ENCODE peak calls at places on chromosomes 12 and 14, in five cellular contexts. V is tibial artery, T is endodermal cell, M is cardiac muscle cell, Q is uterus. C is an unnamed sample. For H3K27me3 and H3K4me1, the result is how much of the 10 kb centered on the place peaks cover.

GRCh38 chr14:68143341-68143807 is 323.8 kb downstream of the RAD51B start:
- DNase-seq in V (peak), T (no peak), M (no peak), Q (peak), C (no peak)

GRCh38 chr12:16606936-16607335 is 974 bp upstream of the LMO3 start:
- DNase-seq in V (no peak), T (peak), M (peak), Q (peak), C (no peak)

GRCh38 chr14:33432407-33433023 is 493.8 kb downstream of the NPAS3 start:
- DNase-seq in V (no peak), T (no peak), M (peak), Q (no peak), C (no peak)

GRCh38 chr12:127230843-127231260 is 1036.1 kb upstream of the TMEM132C start:
- DNase-seq in V (no peak), T (no peak), M (no peak), Q (no peak), C (no peak)

GRCh38 chr12:127550271-127550670 is 716.7 kb upstream of the TMEM132C start:
- DNase-seq in V (no peak), T (no peak), M (no peak), Q (no peak), C (no peak)

GRCh38 chr12:31041033-31041564 is 32.6 kb upstream of the DDX11 start:
- DNase-seq in V (no peak), T (no peak), M (no peak), Q (no peak), C (no peak)

GRCh38 chr14:91396959-91397815 is 20.4 kb downstream of the CCDC88C start:
- DNase-seq in V (no peak), T (peak), M (no peak), Q (no peak), C (peak)

GRCh38 chr14:81209187-81209836 is 11.4 kb downstream of the GTF2A1 start:
- DNase-seq in V (no peak), T (no peak), M (no peak), Q (no peak), C (no peak)

GRCh38 chr14:104926619-104927431 is 2.1 kb downstream of the PLD4 start:
- DNase-seq in V (no peak), T (no peak), M (peak), Q (no peak), C (no peak)

GRCh38 chr14:83909507-83909906 is 1620.4 kb upstream of the FLRT2 start:
- DNase-seq in V (no peak), T (no peak), M (no peak), Q (no peak), C (no peak)

GRCh38 chr14:70896981-70897380 is 10.3 kb upstream of the PCNX1 start:
- DNase-seq in V (no peak), T (no peak), M (no peak), Q (no peak), C (no peak)

GRCh38 chr12:3725267-3726115 is 27.4 kb downstream of the CRACR2A start:
- DNase-seq in V (no peak), T (peak), M (no peak), Q (no peak), C (peak)

GRCh38 chr14:103301512-103302197 is 32.4 kb upstream of the EIF5 start:
- DNase-seq in V (no peak), T (peak), M (no peak), Q (no peak), C (no peak)

GRCh38 chr12:4203772-4204376 is 69.7 kb upstream of the CCND2 start:
- DNase-seq in V (no peak), T (no peak), M (no peak), Q (no peak), C (peak)

GRCh38 chr14:49971156-49972141 is 78.6 kb downstream of the ARF6 start:
- DNase-seq in V (no peak), T (no peak), M (no peak), Q (no peak), C (no peak)

GRCh38 chr14:103121846-103122577 is 1.2 kb upstream of the TNFAIP2 start:
- DNase-seq in V (peak), T (peak), M (peak), Q (peak), C (peak)

GRCh38 chr12:45276154-45276553 is 60.3 kb downstream of the ANO6 start:
- DNase-seq in V (no peak), T (no peak), M (no peak), Q (no peak), C (no peak)

GRCh38 chr12:4214912-4215861 is 58.4 kb upstream of the CCND2 start:
- DNase-seq in V (peak), T (no peak), M (no peak), Q (no peak), C (peak)

GRCh38 chr14:76117789-76118188 is 33.9 kb upstream of the GPATCH2L start:
- DNase-seq in V (no peak), T (no peak), M (no peak), Q (no peak), C (no peak)

GRCh38 chr12:106584104-106585064 is 1.6 kb downstream of the RFX4 start:
- DNase-seq in V (no peak), T (peak), M (peak), Q (no peak), C (peak)
- H3K27me3 ChIP-seq in V (half or more), T (half or more), M (half or more), Q (under half), C (half or more)

GRCh38 chr12:124565656-124566180 is 1.7 kb downstream of the NCOR2 start:
- DNase-seq in V (no peak), T (peak), M (no peak), Q (no peak), C (no peak)
- H3K4me1 ChIP-seq in V (half or more), T (under half), M (under half), Q (under half), C (under half)

GRCh38 chr14:63725786-63726185 is 2.1 kb downstream of the SGPP1 start:
- DNase-seq in V (no peak), T (no peak), M (no peak), Q (no peak), C (no peak)

GRCh38 chr14:63727736-63728728 is at the start of gene SGPP1:
- DNase-seq in V (peak), T (peak), M (peak), Q (peak), C (peak)

GRCh38 chr14:63730659-63731058 is 2.8 kb upstream of the SGPP1 start:
- DNase-seq in V (no peak), T (no peak), M (no peak), Q (no peak), C (no peak)

GRCh38 chr14:63727231-63727735 is 582 bp downstream of the SGPP1 start:
- DNase-seq in V (peak), T (peak), M (peak), Q (peak), C (peak)

GRCh38 chr14:63726499-63726898 is 1.4 kb downstream of the SGPP1 start:
- DNase-seq in V (no peak), T (no peak), M (no peak), Q (no peak), C (no peak)
- H3K27me3 ChIP-seq in V (under half), T (under half), M (under half), Q (under half), C (under half)

DNA sequence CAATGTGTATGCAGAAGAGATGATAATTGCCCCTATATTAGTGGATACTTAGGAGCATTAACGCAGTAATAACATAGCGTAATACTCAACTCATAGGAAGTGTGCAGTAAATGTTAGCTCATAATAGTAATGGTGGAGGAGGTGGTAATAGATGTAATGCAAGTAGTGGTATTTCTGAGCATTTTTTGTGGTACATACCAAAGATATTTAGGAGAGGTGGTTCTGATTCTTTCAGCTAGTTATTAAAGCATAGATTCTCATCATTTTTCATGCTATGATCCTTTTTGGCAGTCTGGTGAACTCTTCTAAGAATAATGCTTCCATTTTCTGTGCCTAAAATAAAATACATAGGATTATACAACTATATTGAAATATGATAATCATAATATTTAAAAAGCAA is 233.2 kb downstream of the PTPRO start:
- DNase-seq in V (no peak), T (no peak), M (no peak), Q (no peak), C (no peak)
- H3K4me1 ChIP-seq in V (under half), T (under half), M (under half), Q (under half), C (under half)

GRCh38 chr14:58769766-58770165 is 132.0 kb downstream of the DACT1 start:
- DNase-seq in V (no peak), T (no peak), M (no peak), Q (no peak), C (no peak)
- H3K27me3 ChIP-seq in V (under half), T (half or more), M (under half), Q (under half), C (under half)

GRCh38 chr12:50545213-50545612 is 40.4 kb downstream of the DIP2B start:
- DNase-seq in V (no peak), T (peak), M (no peak), Q (no peak), C (no peak)

GRCh38 chr12:50541139-50541538 is 36.4 kb downstream of the DIP2B start:
- DNase-seq in V (no peak), T (no peak), M (no peak), Q (no peak), C (no peak)

GRCh38 chr12:50546441-50547318 is 41.9 kb downstream of the DIP2B start:
- DNase-seq in V (no peak), T (no peak), M (no peak), Q (no peak), C (no peak)

GRCh38 chr12:50545783-50546182 is 41.0 kb downstream of the DIP2B start:
- DNase-seq in V (no peak), T (no peak), M (no peak), Q (no peak), C (no peak)

DNA sequence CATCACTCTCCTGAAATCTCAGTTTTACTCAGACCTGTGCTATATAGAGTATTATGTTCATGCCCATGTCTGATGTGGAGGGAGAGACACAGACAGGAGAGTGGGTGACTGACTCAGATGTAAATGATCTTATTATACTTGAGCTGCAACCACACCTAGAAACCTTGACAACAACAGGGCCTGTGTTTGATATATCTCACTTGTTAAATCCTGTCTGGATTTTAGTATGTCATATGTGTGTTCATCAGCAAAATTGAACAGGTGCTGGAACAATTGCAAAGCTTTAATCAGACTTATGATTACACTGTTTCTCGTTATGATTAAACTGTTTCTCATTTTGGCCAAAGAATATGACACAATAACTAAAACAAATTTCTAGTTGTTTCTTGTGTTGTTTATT is 37.7 kb downstream of the DIP2B start:
- DNase-seq in V (no peak), T (no peak), M (no peak), Q (no peak), C (no peak)
- H3K4me1 ChIP-seq in V (under half), T (under half), M (under half), Q (under half), C (under half)

GRCh38 chr14:65195042-65195719 is 92.9 kb upstream of the MAX start:
- DNase-seq in V (no peak), T (no peak), M (no peak), Q (no peak), C (no peak)

GRCh38 chr14:65198346-65198745 is 96.0 kb upstream of the MAX start:
- DNase-seq in V (no peak), T (no peak), M (peak), Q (no peak), C (no peak)

GRCh38 chr14:65203574-65203973 is 101.3 kb upstream of the MAX start:
- DNase-seq in V (no peak), T (no peak), M (no peak), Q (no peak), C (no peak)

GRCh38 chr14:65204056-65204455 is 101.7 kb upstream of the MAX start:
- DNase-seq in V (no peak), T (no peak), M (no peak), Q (no peak), C (no peak)

DNA sequence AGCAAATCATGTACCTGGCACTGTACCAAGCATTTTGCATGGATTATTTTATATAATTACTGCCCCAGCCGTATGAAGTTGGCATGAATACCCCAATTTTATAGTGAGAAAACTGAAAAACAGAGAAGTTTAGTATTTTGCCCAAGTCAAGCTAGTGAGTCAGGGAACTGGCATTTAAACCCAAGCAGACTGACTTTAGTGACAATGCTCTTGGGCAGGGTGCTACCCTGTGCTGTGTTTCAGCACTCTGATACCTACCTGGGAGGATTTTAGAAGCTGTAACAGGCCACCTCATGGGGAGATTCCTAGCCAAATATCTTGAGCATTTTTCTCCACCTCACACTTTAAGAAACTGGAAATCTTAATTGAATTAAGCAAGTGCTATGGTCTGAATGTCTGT is 98.1 kb upstream of the MAX start:
- DNase-seq in V (no peak), T (no peak), M (no peak), Q (no peak), C (no peak)
- H3K27me3 ChIP-seq in V (under half), T (under half), M (under half), Q (under half), C (under half)

DNA sequence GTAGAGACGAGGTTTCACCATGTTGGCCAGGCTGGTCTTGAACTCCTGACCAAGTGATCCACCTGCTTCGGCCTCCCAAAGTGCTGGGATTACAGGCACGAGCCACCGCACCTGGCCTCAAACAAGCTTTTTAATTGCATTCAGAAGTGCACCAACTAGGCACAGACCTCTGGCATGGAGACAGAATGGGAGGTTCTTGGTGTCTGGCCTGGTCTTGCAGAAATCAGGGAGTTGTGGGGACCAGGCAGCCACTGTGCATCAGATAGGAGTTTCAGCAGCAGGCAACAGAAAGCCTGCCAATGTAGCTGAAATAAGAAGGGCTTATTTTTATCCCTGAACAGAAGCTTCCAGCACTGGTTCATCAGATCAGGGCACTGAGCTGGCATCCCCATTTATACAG is 22.2 kb upstream of the TCL1B start:
- DNase-seq in V (no peak), T (no peak), M (no peak), Q (no peak), C (no peak)
- H3K4me1 ChIP-seq in V (under half), T (under half), M (under half), Q (under half), C (under half)

DNA sequence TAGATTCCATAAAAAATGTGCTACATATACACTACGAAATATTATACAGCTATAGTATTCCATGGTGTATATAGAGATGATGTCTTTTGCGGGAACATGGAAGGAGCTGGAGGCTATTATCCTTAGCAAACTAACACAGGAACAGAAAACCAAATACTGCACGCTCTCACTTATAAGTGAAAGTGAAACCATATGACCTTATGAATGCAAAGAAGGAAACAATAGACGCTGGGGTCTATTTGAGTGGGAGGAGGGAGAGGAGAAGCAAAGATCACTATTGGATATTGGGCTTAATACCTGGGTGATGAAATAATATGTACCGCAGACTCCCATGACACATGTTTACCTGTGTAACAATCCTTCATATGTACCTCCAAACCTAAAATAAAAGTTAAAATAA is 142.7 kb downstream of the LRFN5 start:
- DNase-seq in V (no peak), T (no peak), M (no peak), Q (no peak), C (no peak)
- H3K27me3 ChIP-seq in V (under half), T (under half), M (under half), Q (under half), C (under half)

GRCh38 chr12:1583421-1584078 is 10.8 kb downstream of the FBXL14 start:
- DNase-seq in V (no peak), T (peak), M (peak), Q (peak), C (peak)
- H3K4me1 ChIP-seq in V (under half), T (under half), M (half or more), Q (under half), C (under half)

C was measured in H9.